ENCODE peak calls at places on chromosome 4, in five cellular contexts. S is HuH-7.5, L is lung microvascular endothelial cell, G is AG10803, O is NCI-H1105. Y is an unnamed sample.

GRCh38 chr4:75542824-75543223 is 13.0 kb upstream of the ODAPH start:
- DNase-seq in S (no peak), O (no peak), G (peak), L (no peak), Y (no peak)

GRCh38 chr4:37197899-37198298 is 46.6 kb upstream of the NWD2 start:
- DNase-seq in L (no peak), G (no peak), O (no peak), S (no peak), Y (no peak)

GRCh38 chr4:156523991-156524390 is 447.6 kb downstream of the PDGFC start:
- DNase-seq in L (no peak), G (no peak), S (no peak), O (no peak), Y (no peak)

GRCh38 chr4:8205241-8205707 is 6.2 kb downstream of the SH3TC1 start:
- DNase-seq in S (no peak), G (no peak), L (no peak), O (no peak), Y (no peak)

GRCh38 chr4:19014594-19014993 is 993.0 kb upstream of the LCORL start:
- DNase-seq in O (no peak), G (no peak), L (no peak), S (no peak), Y (no peak)

GRCh38 chr4:8647626-8648025 is 55.1 kb downstream of the CPZ start:
- DNase-seq in O (peak), G (no peak), S (no peak), L (no peak), Y (peak)

GRCh38 chr4:138910914-138911336 is 104.7 kb upstream of the NOCT start:
- DNase-seq in G (peak), L (peak), S (peak), O (peak), Y (no peak)

GRCh38 chr4:149549911-149550310 is 265.7 kb downstream of the IQCM start:
- DNase-seq in S (no peak), L (no peak), G (peak), O (no peak), Y (no peak)

GRCh38 chr4:82217986-82218715 is 155.6 kb downstream of the HNRNPD start:
- DNase-seq in G (no peak), O (peak), L (peak), S (no peak), Y (no peak)

GRCh38 chr4:145618210-145618911 is 824 bp upstream of the MMAA start:
- DNase-seq in L (peak), S (no peak), O (no peak), G (peak), Y (no peak)

GRCh38 chr4:3786196-3786869 is 20.1 kb downstream of the ADRA2C start:
- DNase-seq in O (no peak), S (no peak), L (peak), G (no peak), Y (no peak)

GRCh38 chr4:189385098-189385497 is 555.6 kb upstream of the FRG1 start:
- DNase-seq in G (no peak), S (no peak), O (no peak), L (no peak), Y (no peak)